ENCODE peak calls at places on chromosomes 2 and 18, in ten cellular contexts. M is dorsolateral prefrontal cortex, F is upper lobe of right lung, R is fibroblast of lung, X is endodermal cell, U is AG04450, S is tibial artery, A is sigmoid colon, O is BJ, L is heart left ventricle. T is an unnamed sample. For H3K27me3, the result is how much of the 10 kb centered on the place peaks cover.

GRCh38 chr18:62165583-62165982 is 21.3 kb downstream of the PIGN start:
- DNase-seq in M (no peak), F (no peak), R (no peak), X (no peak), U (no peak), S (no peak), A (no peak), O (no peak), L (no peak), T (peak)

GRCh38 chr18:8946046-8946838 is 156.3 kb upstream of the NDUFV2 start:
- DNase-seq in M (no peak), F (no peak), R (peak), X (no peak), U (peak), S (no peak), A (no peak), O (peak), L (no peak), T (peak)

GRCh38 chr2:223887127-223887526 is 49.7 kb upstream of the AP1S3 start:
- DNase-seq in M (no peak), F (no peak), R (peak), X (no peak), U (no peak), S (no peak), A (no peak), O (no peak), L (no peak), T (peak)

GRCh38 chr2:224042191-224042696 is 3.2 kb upstream of the SERPINE2 start:
- DNase-seq in M (no peak), F (no peak), R (peak), X (no peak), U (no peak), S (no peak), A (no peak), O (no peak), L (no peak), T (no peak)

GRCh38 chr2:235171511-235172130 is 219.8 kb downstream of the SH3BP4 start:
- DNase-seq in M (no peak), F (no peak), R (peak), X (no peak), U (peak), S (no peak), A (no peak), O (peak), L (no peak), T (peak)

GRCh38 chr18:74722237-74722636 is 124.6 kb downstream of the ZNF407 start:
- DNase-seq in M (no peak), F (no peak), R (peak), X (no peak), U (no peak), S (no peak), A (no peak), O (no peak), L (no peak), T (peak)

GRCh38 chr2:74188018-74188601 is 9.4 kb upstream of the MOB1A start:
- DNase-seq in M (no peak), F (no peak), R (peak), X (peak), U (peak), S (no peak), A (no peak), O (peak), L (no peak), T (peak)

GRCh38 chr2:47819834-47820233 is 36.9 kb downstream of the MSH6 start:
- DNase-seq in M (no peak), F (no peak), R (peak), X (no peak), U (no peak), S (no peak), A (no peak), O (peak), L (no peak), T (no peak)

GRCh38 chr2:34822616-34823015 is 1223.5 kb upstream of the FAM98A start:
- DNase-seq in M (no peak), F (no peak), R (no peak), X (no peak), U (no peak), S (no peak), A (no peak), O (no peak), L (no peak), T (no peak)

GRCh38 chr2:36526216-36526615 is 71.8 kb downstream of the FEZ2 start:
- DNase-seq in M (no peak), F (no peak), R (no peak), X (no peak), U (no peak), S (no peak), A (no peak), O (no peak), L (no peak), T (no peak)

GRCh38 chr2:23283653-23284052 is 101.3 kb upstream of the KLHL29 start:
- DNase-seq in M (no peak), F (no peak), R (no peak), X (no peak), U (no peak), S (no peak), A (no peak), O (no peak), L (no peak), T (peak)

GRCh38 chr2:178949584-178949983 is 100.4 kb downstream of the CCDC141 start:
- DNase-seq in M (no peak), F (no peak), R (no peak), X (no peak), U (no peak), S (no peak), A (no peak), O (no peak), L (no peak), T (no peak)

GRCh38 chr2:231337807-231338759 is 57.4 kb upstream of the B3GNT7 start:
- DNase-seq in M (no peak), F (no peak), R (no peak), X (peak), U (no peak), S (no peak), A (no peak), O (no peak), L (peak), T (no peak)

GRCh38 chr18:5894613-5895299 is 566 bp downstream of the TMEM200C start:
- DNase-seq in M (no peak), F (peak), R (peak), X (peak), U (no peak), S (no peak), A (peak), O (no peak), L (no peak), T (no peak)

GRCh38 chr2:182129188-182129707 is 143.6 kb downstream of the PPP1R1C start:
- DNase-seq in M (no peak), F (no peak), R (no peak), X (no peak), U (no peak), S (no peak), A (no peak), O (no peak), L (no peak), T (no peak)

GRCh38 chr2:139684286-139684860 is 904.2 kb upstream of the NXPH2 start:
- DNase-seq in M (no peak), F (no peak), R (no peak), X (no peak), U (no peak), S (no peak), A (no peak), O (no peak), L (no peak), T (no peak)

GRCh38 chr2:108912629-108912902 is 76.5 kb downstream of the EDAR start:
- DNase-seq in M (no peak), F (no peak), R (no peak), X (peak), U (no peak), S (no peak), A (peak), O (no peak), L (no peak), T (no peak)

GRCh38 chr2:136022747-136023146 is 37.3 kb upstream of the DARS1 start:
- DNase-seq in M (no peak), F (no peak), R (no peak), X (no peak), U (no peak), S (no peak), A (no peak), O (no peak), L (no peak), T (no peak)

GRCh38 chr2:175218551-175218950 is 37.0 kb upstream of the ATP5MC3 start:
- DNase-seq in M (no peak), F (no peak), R (no peak), X (no peak), U (no peak), S (no peak), A (no peak), O (no peak), L (no peak), T (no peak)

GRCh38 chr18:7684357-7684756 is 117.2 kb downstream of the PTPRM start:
- DNase-seq in M (no peak), F (no peak), R (no peak), X (no peak), U (no peak), S (no peak), A (no peak), O (no peak), L (no peak), T (no peak)

GRCh38 chr2:3442185-3442584 is 62.7 kb downstream of the TRAPPC12 start:
- DNase-seq in M (no peak), F (no peak), R (no peak), X (no peak), U (no peak), S (no peak), A (no peak), O (no peak), L (no peak), T (no peak)

GRCh38 chr18:48842259-48843061 is 108.3 kb downstream of the SMAD7 start:
- DNase-seq in M (no peak), F (peak), R (no peak), X (peak), U (no peak), S (no peak), A (no peak), O (no peak), L (peak), T (no peak)

GRCh38 chr18:14117611-14118010 is 14.6 kb downstream of the ZNF519 start:
- DNase-seq in M (peak), F (no peak), R (no peak), X (no peak), U (no peak), S (no peak), A (no peak), O (no peak), L (no peak), T (no peak)

GRCh38 chr2:175837046-175837445 is 165.0 kb downstream of the LNPK start:
- DNase-seq in M (no peak), F (no peak), R (peak), X (no peak), U (peak), S (no peak), A (no peak), O (peak), L (no peak), T (peak)

GRCh38 chr2:5322414-5322813 is 369.8 kb upstream of the SOX11 start:
- DNase-seq in M (no peak), F (no peak), R (peak), X (no peak), U (no peak), S (no peak), A (peak), O (no peak), L (no peak), T (no peak)

GRCh38 chr2:127877136-127877535 is 8.6 kb downstream of the AMMECR1L start:
- DNase-seq in M (no peak), F (no peak), R (no peak), X (no peak), U (no peak), S (no peak), A (no peak), O (no peak), L (no peak), T (no peak)
- TF ChIP-seq CTCF in M (no peak), F (no peak), R (no peak), X (no peak), U (no peak), S (no peak), A (no peak), O (no peak), L (no peak), T (no peak)

DNA sequence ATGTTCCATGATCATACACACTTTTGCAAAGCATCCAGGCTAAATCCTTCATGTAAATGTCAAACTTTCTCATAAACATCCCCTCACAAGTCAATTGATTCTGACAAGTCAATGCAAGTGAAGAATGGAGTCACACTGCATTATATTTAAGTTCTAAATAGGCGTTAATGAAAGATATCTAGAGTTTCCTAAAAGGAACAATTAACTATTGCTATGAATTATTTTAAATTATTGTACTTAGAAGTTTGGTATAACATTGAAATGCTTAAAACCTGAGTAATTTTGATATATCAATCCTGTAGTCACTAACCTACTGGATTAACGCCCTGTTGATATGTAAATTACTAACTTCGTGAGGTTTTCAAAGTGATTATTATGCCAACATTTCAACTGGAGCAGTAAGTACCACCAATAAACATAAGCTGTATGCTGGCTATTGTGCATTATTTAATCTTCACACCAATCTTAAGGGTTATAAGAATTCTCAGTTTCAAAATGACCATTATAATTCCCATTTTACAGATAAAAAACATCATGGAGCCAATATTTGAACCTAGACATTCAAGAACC is 884.3 kb downstream of the ERBB4 start:
- DNase-seq in M (no peak), F (no peak), R (no peak), X (no peak), U (no peak), S (no peak), A (no peak), O (no peak), L (no peak), T (no peak)
- H3K27me3 ChIP-seq in M (under half), F (under half), R (under half), X (under half), U (under half), S (under half), A (under half), O (under half), L (under half), T (under half)

GRCh38 chr2:64462940-64463339 is 9.0 kb downstream of the LGALSL start:
- DNase-seq in M (no peak), F (no peak), R (peak), X (no peak), U (no peak), S (no peak), A (no peak), O (no peak), L (no peak), T (no peak)
- H3K4me3 ChIP-seq in M (no peak), F (no peak), R (no peak), X (no peak), U (no peak), S (no peak), A (no peak), O (no peak), L (no peak), T (no peak)

DNA sequence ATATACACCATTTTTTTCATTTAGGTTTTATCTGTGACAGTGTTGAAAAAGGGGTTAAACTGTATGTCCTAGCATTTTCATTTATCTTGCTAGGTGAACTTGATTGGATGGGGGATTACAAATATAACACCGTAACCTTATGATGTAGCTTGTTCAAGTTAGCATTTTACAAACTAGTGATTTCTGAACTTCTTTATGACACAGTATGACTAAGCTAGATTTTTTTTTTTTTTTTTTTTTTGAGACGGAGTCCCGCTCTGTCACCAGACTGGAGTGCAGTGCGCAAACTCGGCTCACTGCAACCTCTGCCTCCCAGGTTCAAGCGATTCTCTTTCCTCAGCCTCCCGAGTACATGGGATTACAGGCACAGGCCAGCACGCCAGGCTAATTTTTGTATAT is 47.1 kb downstream of the KCMF1 start:
- DNase-seq in M (no peak), F (no peak), R (no peak), X (no peak), U (no peak), S (no peak), A (no peak), O (no peak), L (no peak), T (peak)
- TF ChIP-seq CTCF in M (peak), F (no peak), R (no peak), X (peak), U (no peak), S (no peak), A (no peak), O (no peak), L (no peak), T (no peak)

T was measured in bronchial epithelial cell.